ENCODE peak calls at places on chromosomes 4 and X, in nine cellular contexts. Y is RCC 7860; T is NB4; O is iPS DF 19.7; M is ureter; G is CD4-positive, CD25-positive, alpha-beta regulatory T cell; E is RPMI7951; V is mesendoderm; B is suprapubic skin. J is an unnamed sample.

GRCh38 chr4:155491336-155492131 is 114.8 kb upstream of the MAP9 start:
- DNase-seq in Y (no peak), T (no peak), O (no peak), M (no peak), G (no peak), E (no peak), V (no peak), B (no peak), J (peak; percentile 8)

GRCh38 chrX:96770315-96770714 is 85.7 kb downstream of the DIAPH2 start:
- DNase-seq in Y (no peak), T (peak; percentile 26), O (no peak), M (no peak), G (peak; percentile 19), E (peak; percentile 2), V (no peak), B (no peak), J (peak; percentile 3)

GRCh38 chr4:1577818-1578217 is 106.3 kb downstream of the FAM53A start:
- DNase-seq in Y (no peak), T (no peak), O (no peak), M (no peak), G (no peak), E (no peak), V (no peak), B (peak; percentile 59), J (no peak)

GRCh38 chr4:138241281-138242075 is 671 bp downstream of the SLC7A11 start:
- DNase-seq in Y (peak; percentile 10), T (peak; percentile 44), O (no peak), M (no peak), G (no peak), E (peak; percentile 30), V (no peak), B (no peak), J (peak; percentile 74)

GRCh38 chr4:173370130-173370476 is 651 bp upstream of the SAP30 start:
- DNase-seq in Y (no peak), T (peak; percentile 71), O (no peak), M (peak; percentile 73), G (no peak), E (no peak), V (no peak), B (peak; percentile 88), J (no peak)

GRCh38 chrX:101163166-101163565 is 56.4 kb upstream of the DRP2 start:
- DNase-seq in Y (no peak), T (no peak), O (no peak), M (no peak), G (no peak), E (no peak), V (no peak), B (no peak), J (no peak)

GRCh38 chrX:93673869-93674271 is at the start of gene FAM133A:
- DNase-seq in Y (no peak), T (no peak), O (no peak), M (no peak), G (peak; percentile 16), E (peak; percentile 47), V (no peak), B (no peak), J (peak; percentile 36)

GRCh38 chr4:176001171-176002006 is 64.3 kb upstream of the WDR17 start:
- DNase-seq in Y (no peak), T (no peak), O (peak; percentile 50), M (peak; percentile 42), G (no peak), E (no peak), V (peak; percentile 95), B (no peak), J (peak; percentile 11)

GRCh38 chrX:104330966-104331365 is 76.2 kb upstream of the ESX1 start:
- DNase-seq in Y (peak; percentile 58), T (no peak), O (no peak), M (no peak), G (no peak), E (peak; percentile 83), V (no peak), B (no peak), J (peak; percentile 48)

GRCh38 chr4:147139455-147140198 is 194.0 kb upstream of the TTC29 start:
- DNase-seq in Y (no peak), T (no peak), O (no peak), M (no peak), G (no peak), E (no peak), V (no peak), B (no peak), J (no peak)

GRCh38 chr4:55820260-55820659 is 670 bp downstream of the EXOC1L start:
- DNase-seq in Y (no peak), T (no peak), O (no peak), M (no peak), G (no peak), E (no peak), V (no peak), B (no peak), J (no peak)

GRCh38 chr4:117596917-117597316 is 437.4 kb upstream of the NDST3 start:
- DNase-seq in Y (no peak), T (no peak), O (no peak), M (no peak), G (no peak), E (no peak), V (no peak), B (no peak), J (no peak)

GRCh38 chr4:21964762-21965319 is 16.3 kb upstream of the KCNIP4 start:
- DNase-seq in Y (no peak), T (no peak), O (no peak), M (no peak), G (no peak), E (no peak), V (no peak), B (no peak), J (no peak)

GRCh38 chrX:44022964-44023363 is 49.8 kb upstream of the NDP start:
- DNase-seq in Y (no peak), T (no peak), O (no peak), M (no peak), G (no peak), E (no peak), V (no peak), B (no peak), J (no peak)

GRCh38 chr4:152100378-152101201 is 339.8 kb upstream of the GATB start:
- DNase-seq in Y (no peak), T (no peak), O (no peak), M (no peak), G (peak; percentile 91), E (no peak), V (no peak), B (no peak), J (peak; percentile 25)

GRCh38 chr4:136484996-136485395 is 1047.3 kb downstream of the PCDH18 start:
- DNase-seq in Y (peak; percentile 35), T (no peak), O (no peak), M (no peak), G (no peak), E (no peak), V (peak; percentile 89), B (no peak), J (no peak)

GRCh38 chr4:86818211-86818610 is 31.0 kb downstream of the SLC10A6 start:
- DNase-seq in Y (no peak), T (no peak), O (no peak), M (no peak), G (no peak), E (no peak), V (no peak), B (no peak), J (peak; percentile 43)

GRCh38 chr4:105088110-105088879 is 58.4 kb upstream of the TET2 start:
- DNase-seq in Y (peak; percentile 30), T (peak; percentile 54), O (peak; percentile 20), M (peak; percentile 43), G (no peak), E (peak; percentile 96), V (peak; percentile 82), B (no peak), J (peak; percentile 96)

GRCh38 chrX:131854586-131854985 is 168.5 kb upstream of the STK26 start:
- DNase-seq in Y (no peak), T (peak; percentile 38), O (no peak), M (no peak), G (peak; percentile 22), E (no peak), V (peak; percentile 7), B (no peak), J (peak; percentile 31)

J was measured in H4.